ENCODE peak calls at places on chromosomes 4 and X, in ten cellular contexts. One of them, this sample, is unnamed.
A peak's percentile ranks its signal among the peaks of the same experiment; 100 is the strongest.

GRCh38 chr4:158496030-158496741 is 25.5 kb upstream of the RXFP1 start:
- DNase-seq in GM13976: peak; percentile 45
- DNase-seq in GM12864: no peak
- DNase-seq in H9: peak; percentile 58
- DNase-seq in endothelial cell: peak; percentile 77
- DNase-seq in cardiac muscle cell: peak; percentile 20
- DNase-seq in tibial artery: peak; percentile 20
- DNase-seq in stomach: peak; percentile 44
- DNase-seq in fibroblast of mammary gland: no peak
- DNase-seq in WTC11: peak; percentile 85
- DNase-seq in this sample: no peak

GRCh38 chr4:81512945-81513584 is 41.4 kb upstream of the RASGEF1B start:
- DNase-seq in GM13976: no peak
- DNase-seq in GM12864: no peak
- DNase-seq in H9: no peak
- DNase-seq in endothelial cell: no peak
- DNase-seq in cardiac muscle cell: no peak
- DNase-seq in tibial artery: no peak
- DNase-seq in stomach: no peak
- DNase-seq in fibroblast of mammary gland: no peak
- DNase-seq in WTC11: no peak
- DNase-seq in this sample: no peak

GRCh38 chr4:55754754-55755350 is 64.7 kb upstream of the EXOC1L start:
- DNase-seq in GM13976: no peak
- DNase-seq in GM12864: no peak
- DNase-seq in H9: no peak
- DNase-seq in endothelial cell: no peak
- DNase-seq in cardiac muscle cell: peak; percentile 73
- DNase-seq in tibial artery: no peak
- DNase-seq in stomach: no peak
- DNase-seq in fibroblast of mammary gland: peak; percentile 80
- DNase-seq in WTC11: no peak
- DNase-seq in this sample: no peak

GRCh38 chr4:184473515-184474260 is 662 bp downstream of the IRF2 start:
- DNase-seq in GM13976: peak; percentile 61
- DNase-seq in GM12864: no peak
- DNase-seq in H9: no peak
- DNase-seq in endothelial cell: peak; percentile 48
- DNase-seq in cardiac muscle cell: peak; percentile 47
- DNase-seq in tibial artery: no peak
- DNase-seq in stomach: peak; percentile 44
- DNase-seq in fibroblast of mammary gland: peak; percentile 30
- DNase-seq in WTC11: peak; percentile 49
- DNase-seq in this sample: peak; percentile 43

GRCh38 chr4:126778348-126778747 is 854.4 kb upstream of the INTU start:
- DNase-seq in GM13976: no peak
- DNase-seq in GM12864: no peak
- DNase-seq in H9: no peak
- DNase-seq in endothelial cell: no peak
- DNase-seq in cardiac muscle cell: peak; percentile 80
- DNase-seq in tibial artery: no peak
- DNase-seq in stomach: no peak
- DNase-seq in fibroblast of mammary gland: peak; percentile 85
- DNase-seq in WTC11: no peak
- DNase-seq in this sample: no peak

GRCh38 chr4:64940698-64941097 is 531.4 kb upstream of the TECRL start:
- DNase-seq in GM13976: no peak
- DNase-seq in GM12864: no peak
- DNase-seq in H9: no peak
- DNase-seq in endothelial cell: no peak
- DNase-seq in cardiac muscle cell: no peak
- DNase-seq in tibial artery: no peak
- DNase-seq in stomach: no peak
- DNase-seq in fibroblast of mammary gland: peak; percentile 62
- DNase-seq in WTC11: no peak
- DNase-seq in this sample: no peak

GRCh38 chr4:90317785-90318184 is 190.6 kb downstream of the CCSER1 start:
- DNase-seq in GM13976: no peak
- DNase-seq in GM12864: no peak
- DNase-seq in H9: no peak
- DNase-seq in endothelial cell: no peak
- DNase-seq in cardiac muscle cell: peak; percentile 93
- DNase-seq in tibial artery: no peak
- DNase-seq in stomach: no peak
- DNase-seq in fibroblast of mammary gland: peak; percentile 95
- DNase-seq in WTC11: no peak
- DNase-seq in this sample: no peak

GRCh38 chr4:83599183-83599582 is 63.3 kb downstream of the GPAT3 start:
- DNase-seq in GM13976: no peak
- DNase-seq in GM12864: peak; percentile 27
- DNase-seq in H9: no peak
- DNase-seq in endothelial cell: no peak
- DNase-seq in cardiac muscle cell: peak; percentile 58
- DNase-seq in tibial artery: no peak
- DNase-seq in stomach: no peak
- DNase-seq in fibroblast of mammary gland: peak; percentile 59
- DNase-seq in WTC11: no peak
- DNase-seq in this sample: no peak

GRCh38 chr4:15702941-15703403 is at the start of gene BST1:
- DNase-seq in GM13976: peak; percentile 61
- DNase-seq in GM12864: no peak
- DNase-seq in H9: peak; percentile 55
- DNase-seq in endothelial cell: peak; percentile 57
- DNase-seq in cardiac muscle cell: peak; percentile 77
- DNase-seq in tibial artery: peak; percentile 71
- DNase-seq in stomach: peak; percentile 64
- DNase-seq in fibroblast of mammary gland: peak; percentile 55
- DNase-seq in WTC11: peak; percentile 69
- DNase-seq in this sample: peak; percentile 32

GRCh38 chr4:12126476-12126875 is 697.8 kb upstream of the HS3ST1 start:
- DNase-seq in GM13976: no peak
- DNase-seq in GM12864: no peak
- DNase-seq in H9: no peak
- DNase-seq in endothelial cell: no peak
- DNase-seq in cardiac muscle cell: no peak
- DNase-seq in tibial artery: no peak
- DNase-seq in stomach: no peak
- DNase-seq in fibroblast of mammary gland: no peak
- DNase-seq in WTC11: no peak
- DNase-seq in this sample: no peak

GRCh38 chrX:105314468-105314867 is 94.0 kb upstream of the TEX13A start:
- DNase-seq in GM13976: no peak
- DNase-seq in GM12864: no peak
- DNase-seq in H9: no peak
- DNase-seq in endothelial cell: no peak
- DNase-seq in cardiac muscle cell: peak; percentile 27
- DNase-seq in tibial artery: no peak
- DNase-seq in stomach: no peak
- DNase-seq in fibroblast of mammary gland: peak; percentile 82
- DNase-seq in WTC11: no peak
- DNase-seq in this sample: no peak

GRCh38 chr4:39658756-39659155 is 20.1 kb upstream of the SMIM14 start:
- DNase-seq in GM13976: no peak
- DNase-seq in GM12864: no peak
- DNase-seq in H9: no peak
- DNase-seq in endothelial cell: no peak
- DNase-seq in cardiac muscle cell: no peak
- DNase-seq in tibial artery: no peak
- DNase-seq in stomach: no peak
- DNase-seq in fibroblast of mammary gland: peak; percentile 38
- DNase-seq in WTC11: no peak
- DNase-seq in this sample: no peak
- TF ChIP-seq CTCF in GM13976: peak; percentile 8
- TF ChIP-seq CTCF in GM12864: peak; percentile 30
- TF ChIP-seq CTCF in H9: peak; percentile 31
- TF ChIP-seq CTCF in endothelial cell: no peak
- TF ChIP-seq CTCF in cardiac muscle cell: peak; percentile 51
- TF ChIP-seq CTCF in tibial artery: peak; percentile 22
- TF ChIP-seq CTCF in stomach: no peak
- TF ChIP-seq CTCF in fibroblast of mammary gland: peak; percentile 64
- TF ChIP-seq CTCF in WTC11: no peak
- TF ChIP-seq CTCF in this sample: no peak

GRCh38 chr4:185772391-185773093 is 39.5 kb downstream of the SORBS2 start:
- DNase-seq in GM13976: no peak
- DNase-seq in GM12864: no peak
- DNase-seq in H9: no peak
- DNase-seq in endothelial cell: no peak
- DNase-seq in cardiac muscle cell: no peak
- DNase-seq in tibial artery: no peak
- DNase-seq in stomach: no peak
- DNase-seq in fibroblast of mammary gland: no peak
- DNase-seq in WTC11: no peak
- DNase-seq in this sample: no peak

GRCh38 chr4:185773419-185773818 is 38.6 kb downstream of the SORBS2 start:
- DNase-seq in GM13976: no peak
- DNase-seq in GM12864: no peak
- DNase-seq in H9: peak; percentile 43
- DNase-seq in endothelial cell: no peak
- DNase-seq in cardiac muscle cell: no peak
- DNase-seq in tibial artery: peak; percentile 42
- DNase-seq in stomach: peak; percentile 66
- DNase-seq in fibroblast of mammary gland: no peak
- DNase-seq in WTC11: no peak
- DNase-seq in this sample: no peak

GRCh38 chr4:185775792-185776555 is 36.0 kb downstream of the SORBS2 start:
- DNase-seq in GM13976: no peak
- DNase-seq in GM12864: no peak
- DNase-seq in H9: no peak
- DNase-seq in endothelial cell: no peak
- DNase-seq in cardiac muscle cell: peak; percentile 21
- DNase-seq in tibial artery: no peak
- DNase-seq in stomach: no peak
- DNase-seq in fibroblast of mammary gland: no peak
- DNase-seq in WTC11: no peak
- DNase-seq in this sample: no peak

GRCh38 chr4:185774076-185774731 is 37.8 kb downstream of the SORBS2 start:
- DNase-seq in GM13976: no peak
- DNase-seq in GM12864: no peak
- DNase-seq in H9: no peak
- DNase-seq in endothelial cell: no peak
- DNase-seq in cardiac muscle cell: no peak
- DNase-seq in tibial artery: no peak
- DNase-seq in stomach: no peak
- DNase-seq in fibroblast of mammary gland: no peak
- DNase-seq in WTC11: no peak
- DNase-seq in this sample: no peak

GRCh38 chr4:185774815-185775684 is 36.9 kb downstream of the SORBS2 start:
- DNase-seq in GM13976: no peak
- DNase-seq in GM12864: no peak
- DNase-seq in H9: no peak
- DNase-seq in endothelial cell: no peak
- DNase-seq in cardiac muscle cell: peak; percentile 89
- DNase-seq in tibial artery: peak; percentile 51
- DNase-seq in stomach: peak; percentile 42
- DNase-seq in fibroblast of mammary gland: peak; percentile 71
- DNase-seq in WTC11: no peak
- DNase-seq in this sample: no peak
- TF ChIP-seq CTCF in GM13976: no peak
- TF ChIP-seq CTCF in GM12864: no peak
- TF ChIP-seq CTCF in H9: no peak
- TF ChIP-seq CTCF in endothelial cell: no peak
- TF ChIP-seq CTCF in cardiac muscle cell: peak; percentile 13
- TF ChIP-seq CTCF in tibial artery: no peak
- TF ChIP-seq CTCF in stomach: no peak
- TF ChIP-seq CTCF in fibroblast of mammary gland: no peak
- TF ChIP-seq CTCF in WTC11: no peak
- TF ChIP-seq CTCF in this sample: no peak

GRCh38 chr4:13627185-13627605 is 330 bp downstream of the BOD1L1 start:
- DNase-seq in GM13976: no peak
- DNase-seq in GM12864: no peak
- DNase-seq in H9: peak; percentile 31
- DNase-seq in endothelial cell: no peak
- DNase-seq in cardiac muscle cell: no peak
- DNase-seq in tibial artery: no peak
- DNase-seq in stomach: no peak
- DNase-seq in fibroblast of mammary gland: peak; percentile 13
- DNase-seq in WTC11: peak; percentile 29
- DNase-seq in this sample: no peak

GRCh38 chr4:13626492-13627184 is 887 bp downstream of the BOD1L1 start:
- DNase-seq in GM13976: peak; percentile 15
- DNase-seq in GM12864: no peak
- DNase-seq in H9: no peak
- DNase-seq in endothelial cell: no peak
- DNase-seq in cardiac muscle cell: no peak
- DNase-seq in tibial artery: no peak
- DNase-seq in stomach: no peak
- DNase-seq in fibroblast of mammary gland: no peak
- DNase-seq in WTC11: no peak
- DNase-seq in this sample: no peak

GRCh38 chr4:13633671-13634070 is 6.1 kb upstream of the BOD1L1 start:
- DNase-seq in GM13976: no peak
- DNase-seq in GM12864: no peak
- DNase-seq in H9: no peak
- DNase-seq in endothelial cell: no peak
- DNase-seq in cardiac muscle cell: peak; percentile 32
- DNase-seq in tibial artery: no peak
- DNase-seq in stomach: no peak
- DNase-seq in fibroblast of mammary gland: no peak
- DNase-seq in WTC11: no peak
- DNase-seq in this sample: no peak

GRCh38 chr4:13627606-13628301 is at the start of gene BOD1L1:
- DNase-seq in GM13976: peak; percentile 92
- DNase-seq in GM12864: peak; percentile 73
- DNase-seq in H9: peak; percentile 91
- DNase-seq in endothelial cell: peak; percentile 78
- DNase-seq in cardiac muscle cell: peak; percentile 92
- DNase-seq in tibial artery: peak; percentile 85
- DNase-seq in stomach: peak; percentile 91
- DNase-seq in fibroblast of mammary gland: peak; percentile 90
- DNase-seq in WTC11: peak; percentile 80
- DNase-seq in this sample: peak; percentile 73
- TF ChIP-seq CTCF in GM13976: peak; percentile 57
- TF ChIP-seq CTCF in GM12864: peak; percentile 65
- TF ChIP-seq CTCF in H9: peak; percentile 58
- TF ChIP-seq CTCF in endothelial cell: no peak
- TF ChIP-seq CTCF in cardiac muscle cell: peak; percentile 52
- TF ChIP-seq CTCF in tibial artery: peak; percentile 35
- TF ChIP-seq CTCF in stomach: no peak
- TF ChIP-seq CTCF in fibroblast of mammary gland: peak; percentile 41
- TF ChIP-seq CTCF in WTC11: no peak
- TF ChIP-seq CTCF in this sample: peak; percentile 19

DNA sequence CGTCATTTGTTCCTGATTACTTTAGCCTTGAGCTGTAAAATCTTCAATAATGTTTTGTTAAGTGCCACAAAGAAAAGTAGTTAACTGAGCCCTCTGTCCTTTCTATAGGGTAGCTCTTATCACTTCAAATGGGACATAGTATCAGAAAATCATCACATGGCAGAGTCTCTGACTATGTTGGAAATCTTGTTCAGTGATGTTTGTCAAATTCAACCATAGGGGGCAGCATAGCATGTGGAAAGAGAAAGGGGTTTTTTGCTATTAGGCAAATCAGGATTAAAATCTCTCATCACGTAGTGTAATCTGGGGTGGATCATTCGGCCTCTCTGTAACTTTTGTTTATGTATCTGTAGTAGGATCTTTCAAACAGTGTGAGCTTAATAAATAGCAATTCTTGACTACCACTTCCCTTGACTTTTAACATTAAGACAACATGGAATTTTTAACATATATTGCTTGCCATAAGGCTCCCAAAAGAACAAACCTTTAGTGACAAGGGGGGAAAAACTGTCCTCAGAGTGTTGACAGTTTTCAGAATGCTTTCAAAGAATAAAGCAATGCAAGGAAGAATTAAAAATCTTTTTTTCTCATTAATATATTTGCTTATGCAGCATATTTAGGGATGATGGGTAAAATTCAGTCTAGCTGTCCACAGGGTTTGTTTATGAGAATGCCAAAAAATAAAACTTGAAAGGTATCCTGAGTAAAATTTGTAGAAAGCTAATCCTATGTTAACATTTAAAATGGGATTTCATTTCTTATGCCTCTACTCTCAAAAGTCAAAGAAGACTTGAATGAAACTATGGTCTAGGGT is 127.2 kb downstream of the FBXW7 start:
- DNase-seq in GM13976: peak; percentile 10
- DNase-seq in GM12864: peak; percentile 8
- DNase-seq in H9: no peak
- DNase-seq in endothelial cell: peak; percentile 22
- DNase-seq in cardiac muscle cell: peak; percentile 40
- DNase-seq in tibial artery: no peak
- DNase-seq in stomach: no peak
- DNase-seq in fibroblast of mammary gland: peak; percentile 54
- DNase-seq in WTC11: no peak
- DNase-seq in this sample: no peak
- TF ChIP-seq CTCF in GM13976: no peak
- TF ChIP-seq CTCF in GM12864: peak; percentile 57
- TF ChIP-seq CTCF in H9: peak; percentile 87
- TF ChIP-seq CTCF in endothelial cell: peak; percentile 89
- TF ChIP-seq CTCF in cardiac muscle cell: peak; percentile 70
- TF ChIP-seq CTCF in tibial artery: peak; percentile 13
- TF ChIP-seq CTCF in stomach: no peak
- TF ChIP-seq CTCF in fibroblast of mammary gland: peak; percentile 79
- TF ChIP-seq CTCF in WTC11: peak; percentile 64
- TF ChIP-seq CTCF in this sample: peak; percentile 36

This sample was measured in natural killer cell.